ENCODE peak calls at places on chromosomes 1 and 21, in eight cellular contexts. P is GM13976, S is psoas muscle, R is WTC11, H is NCI-H1694, G is cardiac fibroblast, F is kidney glomerular epithelial cell, M is HCT116. L is an unnamed sample.

GRCh38 chr1:154490327-154490726 is 11.7 kb upstream of the TDRD10 start:
- DNase-seq in P (no peak), S (no peak), R (no peak), H (no peak), G (no peak), F (no peak), M (no peak), L (no peak)

GRCh38 chr1:208165659-208166058 is 78.5 kb downstream of the PLXNA2 start:
- DNase-seq in P (no peak), S (no peak), R (no peak), H (no peak), G (peak; percentile 77), F (no peak), M (no peak), L (no peak)

GRCh38 chr21:44487831-44488230 is 32.5 kb downstream of the LRRC3 start:
- DNase-seq in P (no peak), S (no peak), R (peak; percentile 78), H (peak; percentile 20), G (peak; percentile 58), F (no peak), M (peak; percentile 28), L (no peak)

GRCh38 chr1:66787641-66788040 is 13.4 kb downstream of the INSL5 start:
- DNase-seq in P (no peak), S (no peak), R (no peak), H (no peak), G (no peak), F (no peak), M (no peak), L (no peak)

GRCh38 chr1:85307987-85308836 is 31.8 kb upstream of the BCL10 start:
- DNase-seq in P (peak; percentile 69), S (peak; percentile 92), R (peak; percentile 95), H (peak; percentile 94), G (peak; percentile 93), F (peak; percentile 88), M (peak; percentile 78), L (peak; percentile 73)

GRCh38 chr1:20255666-20256065 is 35.0 kb upstream of the VWA5B1 start:
- DNase-seq in P (no peak), S (no peak), R (no peak), H (peak; percentile 72), G (peak; percentile 75), F (no peak), M (no peak), L (peak; percentile 56)

GRCh38 chr1:157505481-157506272 is 46.6 kb downstream of the FCRL5 start:
- DNase-seq in P (peak; percentile 77), S (peak; percentile 61), R (peak; percentile 72), H (peak; percentile 38), G (peak; percentile 70), F (peak; percentile 37), M (peak; percentile 39), L (peak; percentile 57)

GRCh38 chr1:56286506-56286905 is 292.9 kb downstream of the PLPP3 start:
- DNase-seq in P (no peak), S (no peak), R (no peak), H (no peak), G (no peak), F (no peak), M (no peak), L (no peak)

GRCh38 chr1:101128211-101128727 is 102.7 kb upstream of the DPH5 start:
- DNase-seq in P (peak; percentile 25), S (no peak), R (no peak), H (no peak), G (no peak), F (peak; percentile 50), M (no peak), L (no peak)

GRCh38 chr1:229114315-229114714 is 156.6 kb upstream of the RAB4A start:
- DNase-seq in P (no peak), S (no peak), R (no peak), H (peak; percentile 63), G (no peak), F (peak; percentile 29), M (no peak), L (no peak)

GRCh38 chr1:69121708-69122107 is 446.0 kb upstream of the LRRC7 start:
- DNase-seq in P (no peak), S (no peak), R (no peak), H (no peak), G (peak; percentile 86), F (no peak), M (no peak), L (peak; percentile 3)

GRCh38 chr1:96756789-96757188 is 35.2 kb downstream of the PTBP2 start:
- DNase-seq in P (no peak), S (no peak), R (no peak), H (peak; percentile 5), G (peak; percentile 29), F (no peak), M (no peak), L (no peak)

GRCh38 chr1:92095868-92096267 is 15.7 kb downstream of the BTBD8 start:
- DNase-seq in P (no peak), S (no peak), R (no peak), H (no peak), G (no peak), F (no peak), M (no peak), L (no peak)

GRCh38 chr1:24830680-24831272 is 85.5 kb downstream of the CLIC4 start:
- DNase-seq in P (peak; percentile 50), S (no peak), R (no peak), H (peak; percentile 65), G (peak; percentile 84), F (peak; percentile 64), M (peak; percentile 68), L (peak; percentile 82)

GRCh38 chr1:79981483-79981882 is 975.0 kb upstream of the ADGRL4 start:
- DNase-seq in P (no peak), S (no peak), R (no peak), H (no peak), G (no peak), F (no peak), M (no peak), L (no peak)

GRCh38 chr21:36310016-36310415 is 10.0 kb upstream of the MORC3 start:
- DNase-seq in P (peak; percentile 65), S (no peak), R (no peak), H (no peak), G (no peak), F (no peak), M (no peak), L (no peak)

GRCh38 chr1:3869751-3870301 is 12.6 kb downstream of the DFFB start:
- DNase-seq in P (no peak), S (no peak), R (no peak), H (peak; percentile 16), G (peak; percentile 37), F (peak; percentile 47), M (no peak), L (peak; percentile 34)

GRCh38 chr1:1758692-1759455 is 19.4 kb downstream of the NADK start:
- DNase-seq in P (no peak), S (peak; percentile 82), R (no peak), H (no peak), G (no peak), F (no peak), M (peak; percentile 64), L (peak; percentile 81)

GRCh38 chr21:40291560-40291959 is 424.3 kb downstream of the PCP4 start:
- DNase-seq in P (no peak), S (no peak), R (peak; percentile 13), H (no peak), G (no peak), F (no peak), M (no peak), L (no peak)